ENCODE peak calls at places on chromosome 7, in ten cellular contexts. D is SIG-M5, V is hepatocyte, H is mesenteric fat pad, F is germinal center, B is NCI-H460, O is A549, M is EH, Q is fibroblast of pulmonary artery, C is ureter. T is an unnamed sample.

GRCh38 chr7:34308595-34308994 is 349.4 kb upstream of the NPSR1 start:
- DNase-seq in D (no peak), V (no peak), H (no peak), F (no peak), B (no peak), O (no peak), M (no peak), Q (no peak), C (no peak), T (no peak)

GRCh38 chr7:93148135-93148534 is at the start of gene SAMD9L:
- DNase-seq in D (peak; percentile 44), V (no peak), H (no peak), F (peak; percentile 23), B (no peak), O (no peak), M (peak; percentile 35), Q (peak; percentile 35), C (no peak), T (no peak)

GRCh38 chr7:127654404-127655392 is 2.7 kb downstream of the SND1 start:
- DNase-seq in D (no peak), V (no peak), H (no peak), F (no peak), B (no peak), O (no peak), M (peak; percentile 24), Q (no peak), C (no peak), T (peak; percentile 27)

GRCh38 chr7:47783456-47784240 is 164.6 kb downstream of the PKD1L1 start:
- DNase-seq in D (no peak), V (peak; percentile 71), H (no peak), F (no peak), B (peak; percentile 87), O (peak; percentile 40), M (peak; percentile 98), Q (peak; percentile 96), C (no peak), T (peak; percentile 99)

GRCh38 chr7:135943266-135943889 is 33.8 kb downstream of the MTPN start:
- DNase-seq in D (no peak), V (no peak), H (no peak), F (no peak), B (no peak), O (no peak), M (no peak), Q (peak; percentile 45), C (no peak), T (peak; percentile 31)

GRCh38 chr7:46569117-46569433 is 648.0 kb upstream of the IGFBP3 start:
- DNase-seq in D (no peak), V (no peak), H (no peak), F (no peak), B (no peak), O (no peak), M (peak; percentile 69), Q (no peak), C (peak; percentile 61), T (peak; percentile 17)

GRCh38 chr7:43647772-43648643 is 65.1 kb downstream of the STK17A start:
- DNase-seq in D (no peak), V (peak; percentile 62), H (no peak), F (no peak), B (peak; percentile 80), O (peak; percentile 66), M (peak; percentile 100), Q (peak; percentile 97), C (peak; percentile 79), T (peak; percentile 100)

GRCh38 chr7:82805527-82805960 is 357.1 kb downstream of the PCLO start:
- DNase-seq in D (peak; percentile 27), V (no peak), H (no peak), F (no peak), B (peak; percentile 58), O (peak; percentile 20), M (peak; percentile 92), Q (peak; percentile 88), C (no peak), T (peak; percentile 94)

GRCh38 chr7:117005449-117005848 is 52.1 kb downstream of the ST7 start:
- DNase-seq in D (no peak), V (no peak), H (no peak), F (no peak), B (no peak), O (no peak), M (peak; percentile 71), Q (peak; percentile 40), C (no peak), T (peak; percentile 73)

GRCh38 chr7:34156336-34156735 is 251.0 kb downstream of the BMPER start:
- DNase-seq in D (no peak), V (no peak), H (no peak), F (no peak), B (no peak), O (no peak), M (peak; percentile 73), Q (peak; percentile 32), C (no peak), T (peak; percentile 49)

GRCh38 chr7:2099036-2099957 is 133.4 kb downstream of the MAD1L1 start:
- DNase-seq in D (no peak), V (no peak), H (no peak), F (peak; percentile 56), B (no peak), O (no peak), M (peak; percentile 72), Q (no peak), C (no peak), T (no peak)

GRCh38 chr7:101154693-101155102 is 422 bp downstream of the AP1S1 start:
- DNase-seq in D (no peak), V (no peak), H (no peak), F (no peak), B (no peak), O (no peak), M (no peak), Q (no peak), C (no peak), T (no peak)

GRCh38 chr7:44852590-44852989 is 4.7 kb upstream of the H2AZ2 start:
- DNase-seq in D (no peak), V (no peak), H (no peak), F (no peak), B (no peak), O (no peak), M (no peak), Q (no peak), C (no peak), T (no peak)

GRCh38 chr7:1716263-1717094 is 46.4 kb downstream of the ELFN1 start:
- DNase-seq in D (no peak), V (peak; percentile 63), H (no peak), F (no peak), B (no peak), O (no peak), M (peak; percentile 22), Q (peak; percentile 47), C (no peak), T (peak; percentile 61)

GRCh38 chr7:70614237-70614984 is 517.5 kb upstream of the GALNT17 start:
- DNase-seq in D (no peak), V (peak; percentile 36), H (no peak), F (peak; percentile 48), B (no peak), O (no peak), M (peak; percentile 52), Q (peak; percentile 46), C (peak; percentile 73), T (peak; percentile 64)

GRCh38 chr7:11466517-11467105 is 365.4 kb downstream of the THSD7A start:
- DNase-seq in D (no peak), V (no peak), H (no peak), F (no peak), B (no peak), O (no peak), M (no peak), Q (no peak), C (no peak), T (no peak)

GRCh38 chr7:87231243-87231642 is 11.7 kb upstream of the TMEM243 start:
- DNase-seq in D (no peak), V (no peak), H (no peak), F (no peak), B (no peak), O (no peak), M (no peak), Q (no peak), C (no peak), T (no peak)

GRCh38 chr7:46133076-46133475 is 212.0 kb upstream of the IGFBP3 start:
- DNase-seq in D (no peak), V (no peak), H (no peak), F (no peak), B (no peak), O (no peak), M (no peak), Q (no peak), C (no peak), T (peak; percentile 75)

GRCh38 chr7:136405931-136406777 is 429.0 kb upstream of the MTPN start:
- DNase-seq in D (no peak), V (peak; percentile 78), H (no peak), F (peak; percentile 32), B (peak; percentile 57), O (peak; percentile 22), M (peak; percentile 63), Q (peak; percentile 75), C (peak; percentile 45), T (peak; percentile 35)

GRCh38 chr7:121547341-121548092 is 151.4 kb upstream of the FAM3C start:
- DNase-seq in D (no peak), V (peak; percentile 83), H (no peak), F (peak; percentile 54), B (peak; percentile 70), O (peak; percentile 59), M (peak; percentile 74), Q (peak; percentile 85), C (no peak), T (peak; percentile 45)

GRCh38 chr7:36280840-36281812 is 108.5 kb upstream of the ANLN start:
- DNase-seq in D (no peak), V (peak; percentile 86), H (no peak), F (no peak), B (no peak), O (peak; percentile 85), M (peak; percentile 80), Q (peak; percentile 72), C (peak; percentile 68), T (peak; percentile 87)

GRCh38 chr7:149741629-149742028 is 31.8 kb downstream of the ZNF467 start:
- DNase-seq in D (no peak), V (no peak), H (no peak), F (no peak), B (peak; percentile 34), O (peak; percentile 46), M (peak; percentile 37), Q (no peak), C (no peak), T (no peak)

GRCh38 chr7:12907774-12908173 is 220.3 kb downstream of the ARL4A start:
- DNase-seq in D (no peak), V (no peak), H (no peak), F (no peak), B (no peak), O (no peak), M (no peak), Q (no peak), C (no peak), T (no peak)

GRCh38 chr7:68146970-68147369 is 1150.3 kb downstream of the TYW1 start:
- DNase-seq in D (no peak), V (no peak), H (no peak), F (no peak), B (no peak), O (no peak), M (no peak), Q (no peak), C (no peak), T (no peak)

GRCh38 chr7:54898659-54899340 is 120.0 kb upstream of the EGFR start:
- DNase-seq in D (no peak), V (no peak), H (no peak), F (no peak), B (peak; percentile 19), O (no peak), M (peak; percentile 26), Q (no peak), C (no peak), T (no peak)

GRCh38 chr7:74226633-74227032 is 16.8 kb downstream of the LAT2 start:
- DNase-seq in D (peak; percentile 26), V (no peak), H (no peak), F (peak; percentile 1), B (no peak), O (no peak), M (no peak), Q (no peak), C (no peak), T (no peak)

GRCh38 chr7:64098-64521 is 128.3 kb upstream of the FAM20C start:
- DNase-seq in D (no peak), V (peak; percentile 81), H (no peak), F (no peak), B (peak; percentile 40), O (peak; percentile 18), M (peak; percentile 76), Q (peak; percentile 82), C (no peak), T (peak; percentile 43)

GRCh38 chr7:73521636-73522080 is 435 bp downstream of the BAZ1B start:
- DNase-seq in D (no peak), V (peak; percentile 79), H (peak; percentile 90), F (peak; percentile 83), B (no peak), O (peak; percentile 64), M (no peak), Q (peak; percentile 25), C (no peak), T (peak; percentile 30)